ENCODE peak calls at places on chromosomes 6 and 20, in eight cellular contexts. D is NCI-H226; J is lung; P is CD14-positive monocyte; Z is PC-9; L is activated CD8-positive, alpha-beta memory T cell treated with anti-CD3 and anti-CD28 coated beads, Interleukin-2, amount 10 ng/mL, durations not matched to agents 7 days and 5 days; C is neural crest cell; A is Panc1. N is an unnamed sample.

GRCh38 chr20:41055679-41056078 is 27.1 kb downstream of the TOP1 start:
- DNase-seq in D (peak), J (no peak), P (no peak), Z (no peak), L (no peak), C (no peak), A (no peak), N (no peak)

GRCh38 chr6:106974337-106974998 is at the start of gene CD24:
- DNase-seq in D (no peak), J (no peak), P (no peak), Z (peak), L (no peak), C (peak), A (no peak), N (peak)

GRCh38 chr6:106050538-106050937 is 35.6 kb upstream of the PRDM1 start:
- DNase-seq in D (peak), J (no peak), P (no peak), Z (no peak), L (no peak), C (no peak), A (no peak), N (no peak)

GRCh38 chr20:49695830-49696229 is 17.8 kb downstream of the B4GALT5 start:
- DNase-seq in D (no peak), J (no peak), P (no peak), Z (no peak), L (no peak), C (no peak), A (no peak), N (no peak)

GRCh38 chr6:34610819-34611477 is 54.8 kb upstream of the SPDEF start:
- DNase-seq in D (peak), J (no peak), P (no peak), Z (peak), L (no peak), C (no peak), A (peak), N (no peak)

GRCh38 chr6:114537977-114538376 is 195.2 kb upstream of the HS3ST5 start:
- DNase-seq in D (no peak), J (no peak), P (no peak), Z (no peak), L (no peak), C (no peak), A (no peak), N (no peak)

GRCh38 chr6:152879681-152880080 is 103.2 kb downstream of the FBXO5 start:
- DNase-seq in D (no peak), J (no peak), P (no peak), Z (peak), L (no peak), C (no peak), A (no peak), N (no peak)

GRCh38 chr6:150549577-150550184 is 50.0 kb upstream of the PLEKHG1 start:
- DNase-seq in D (no peak), J (no peak), P (no peak), Z (peak), L (no peak), C (no peak), A (no peak), N (no peak)

GRCh38 chr20:57205625-57206219 is 60.7 kb downstream of the BMP7 start:
- DNase-seq in D (no peak), J (no peak), P (no peak), Z (peak), L (no peak), C (no peak), A (peak), N (no peak)

GRCh38 chr6:138250513-138251247 is 32.4 kb upstream of the PBOV1 start:
- DNase-seq in D (peak), J (peak), P (no peak), Z (no peak), L (no peak), C (no peak), A (no peak), N (no peak)

GRCh38 chr20:13017235-13017634 is 8.5 kb downstream of the SPTLC3 start:
- DNase-seq in D (peak), J (no peak), P (no peak), Z (no peak), L (no peak), C (no peak), A (no peak), N (no peak)

GRCh38 chr6:118356686-118357085 is 191.4 kb upstream of the PLN start:
- DNase-seq in D (no peak), J (no peak), P (no peak), Z (no peak), L (no peak), C (no peak), A (no peak), N (no peak)

GRCh38 chr6:166721576-166721975 is 94.5 kb upstream of the RPS6KA2 start:
- DNase-seq in D (no peak), J (no peak), P (no peak), Z (no peak), L (no peak), C (no peak), A (no peak), N (no peak)

GRCh38 chr6:55578537-55579363 is at the start of gene HMGCLL1:
- DNase-seq in D (peak), J (peak), P (no peak), Z (no peak), L (no peak), C (peak), A (no peak), N (no peak)

GRCh38 chr6:90294614-90294988 is 2.0 kb downstream of the BACH2 start:
- DNase-seq in D (no peak), J (no peak), P (no peak), Z (no peak), L (peak), C (no peak), A (no peak), N (no peak)

GRCh38 chr20:61877331-61877730 is 188.3 kb downstream of the TAF4 start:
- DNase-seq in D (no peak), J (no peak), P (no peak), Z (no peak), L (no peak), C (no peak), A (no peak), N (no peak)

GRCh38 chr6:40932953-40933352 is 106.1 kb downstream of the UNC5CL start:
- DNase-seq in D (no peak), J (no peak), P (no peak), Z (no peak), L (no peak), C (no peak), A (no peak), N (no peak)

GRCh38 chr20:19964289-19965263 is 52.6 kb upstream of the NAA20 start:
- DNase-seq in D (peak), J (peak), P (peak), Z (peak), L (no peak), C (no peak), A (no peak), N (peak)

GRCh38 chr20:44886276-44886671 is 769 bp downstream of the YWHAB start:
- DNase-seq in D (no peak), J (no peak), P (no peak), Z (no peak), L (no peak), C (no peak), A (no peak), N (no peak)

N was measured in left lobe of liver.